ENCODE peak calls at places on chromosome 5, in five cellular contexts. One of them, this sample, is unnamed.
A peak's percentile ranks its signal among the peaks of the same experiment; 100 is the strongest.

GRCh38 chr5:427415-428087 is 15.4 kb upstream of the EXOC3 start:
- DNase-seq in germinal center: no peak
- DNase-seq in activated CD8-positive, alpha-beta T cell treated with anti-CD3 and anti-CD28 coated beads, Interleukin-2, amount 10 ng/mL, durations not matched to agents 7 days and 5 days: no peak
- DNase-seq in mesenteric fat pad: peak; percentile 86
- DNase-seq in stimulated activated CD4-positive, alpha-beta T cell treated with anti-CD3 and anti-CD28 coated beads, TNF-alpha, amount 100 ng/mL, for 24 hours: no peak
- DNase-seq in this sample: no peak

GRCh38 chr5:136192526-136193395 is at the start of gene SMIM32:
- DNase-seq in germinal center: no peak
- DNase-seq in activated CD8-positive, alpha-beta T cell treated with anti-CD3 and anti-CD28 coated beads, Interleukin-2, amount 10 ng/mL, durations not matched to agents 7 days and 5 days: no peak
- DNase-seq in mesenteric fat pad: peak; percentile 89
- DNase-seq in stimulated activated CD4-positive, alpha-beta T cell treated with anti-CD3 and anti-CD28 coated beads, TNF-alpha, amount 100 ng/mL, for 24 hours: no peak
- DNase-seq in this sample: no peak

GRCh38 chr5:158364367-158364766 is 505.4 kb upstream of the CLINT1 start:
- DNase-seq in germinal center: no peak
- DNase-seq in activated CD8-positive, alpha-beta T cell treated with anti-CD3 and anti-CD28 coated beads, Interleukin-2, amount 10 ng/mL, durations not matched to agents 7 days and 5 days: no peak
- DNase-seq in mesenteric fat pad: no peak
- DNase-seq in stimulated activated CD4-positive, alpha-beta T cell treated with anti-CD3 and anti-CD28 coated beads, TNF-alpha, amount 100 ng/mL, for 24 hours: no peak
- DNase-seq in this sample: no peak

GRCh38 chr5:1471240-1471853 is 26.1 kb upstream of the SLC6A3 start:
- DNase-seq in germinal center: no peak
- DNase-seq in activated CD8-positive, alpha-beta T cell treated with anti-CD3 and anti-CD28 coated beads, Interleukin-2, amount 10 ng/mL, durations not matched to agents 7 days and 5 days: no peak
- DNase-seq in mesenteric fat pad: no peak
- DNase-seq in stimulated activated CD4-positive, alpha-beta T cell treated with anti-CD3 and anti-CD28 coated beads, TNF-alpha, amount 100 ng/mL, for 24 hours: no peak
- DNase-seq in this sample: no peak

GRCh38 chr5:142235050-142235797 is 89.6 kb downstream of the SPRY4 start:
- DNase-seq in germinal center: no peak
- DNase-seq in activated CD8-positive, alpha-beta T cell treated with anti-CD3 and anti-CD28 coated beads, Interleukin-2, amount 10 ng/mL, durations not matched to agents 7 days and 5 days: no peak
- DNase-seq in mesenteric fat pad: no peak
- DNase-seq in stimulated activated CD4-positive, alpha-beta T cell treated with anti-CD3 and anti-CD28 coated beads, TNF-alpha, amount 100 ng/mL, for 24 hours: no peak
- DNase-seq in this sample: no peak

GRCh38 chr5:126384985-126385384 is 38.2 kb upstream of the GRAMD2B start:
- DNase-seq in germinal center: no peak
- DNase-seq in activated CD8-positive, alpha-beta T cell treated with anti-CD3 and anti-CD28 coated beads, Interleukin-2, amount 10 ng/mL, durations not matched to agents 7 days and 5 days: no peak
- DNase-seq in mesenteric fat pad: no peak
- DNase-seq in stimulated activated CD4-positive, alpha-beta T cell treated with anti-CD3 and anti-CD28 coated beads, TNF-alpha, amount 100 ng/mL, for 24 hours: no peak
- DNase-seq in this sample: no peak

GRCh38 chr5:79284852-79285251 is 48.9 kb downstream of the JMY start:
- DNase-seq in germinal center: no peak
- DNase-seq in activated CD8-positive, alpha-beta T cell treated with anti-CD3 and anti-CD28 coated beads, Interleukin-2, amount 10 ng/mL, durations not matched to agents 7 days and 5 days: no peak
- DNase-seq in mesenteric fat pad: no peak
- DNase-seq in stimulated activated CD4-positive, alpha-beta T cell treated with anti-CD3 and anti-CD28 coated beads, TNF-alpha, amount 100 ng/mL, for 24 hours: no peak
- DNase-seq in this sample: no peak

GRCh38 chr5:15570491-15570890 is 70.5 kb downstream of the FBXL7 start:
- DNase-seq in germinal center: no peak
- DNase-seq in activated CD8-positive, alpha-beta T cell treated with anti-CD3 and anti-CD28 coated beads, Interleukin-2, amount 10 ng/mL, durations not matched to agents 7 days and 5 days: no peak
- DNase-seq in mesenteric fat pad: no peak
- DNase-seq in stimulated activated CD4-positive, alpha-beta T cell treated with anti-CD3 and anti-CD28 coated beads, TNF-alpha, amount 100 ng/mL, for 24 hours: no peak
- DNase-seq in this sample: no peak

GRCh38 chr5:59732301-59732700 is 161.2 kb downstream of the PDE4D start:
- DNase-seq in germinal center: no peak
- DNase-seq in activated CD8-positive, alpha-beta T cell treated with anti-CD3 and anti-CD28 coated beads, Interleukin-2, amount 10 ng/mL, durations not matched to agents 7 days and 5 days: no peak
- DNase-seq in mesenteric fat pad: no peak
- DNase-seq in stimulated activated CD4-positive, alpha-beta T cell treated with anti-CD3 and anti-CD28 coated beads, TNF-alpha, amount 100 ng/mL, for 24 hours: no peak
- DNase-seq in this sample: no peak

GRCh38 chr5:159987031-159987674 is 21.8 kb upstream of the TTC1 start:
- DNase-seq in germinal center: peak; percentile 86
- DNase-seq in activated CD8-positive, alpha-beta T cell treated with anti-CD3 and anti-CD28 coated beads, Interleukin-2, amount 10 ng/mL, durations not matched to agents 7 days and 5 days: peak; percentile 80
- DNase-seq in mesenteric fat pad: no peak
- DNase-seq in stimulated activated CD4-positive, alpha-beta T cell treated with anti-CD3 and anti-CD28 coated beads, TNF-alpha, amount 100 ng/mL, for 24 hours: peak; percentile 48
- DNase-seq in this sample: peak; percentile 83

GRCh38 chr5:123047706-123048105 is 11.2 kb upstream of the PPIC start:
- DNase-seq in germinal center: no peak
- DNase-seq in activated CD8-positive, alpha-beta T cell treated with anti-CD3 and anti-CD28 coated beads, Interleukin-2, amount 10 ng/mL, durations not matched to agents 7 days and 5 days: no peak
- DNase-seq in mesenteric fat pad: no peak
- DNase-seq in stimulated activated CD4-positive, alpha-beta T cell treated with anti-CD3 and anti-CD28 coated beads, TNF-alpha, amount 100 ng/mL, for 24 hours: no peak
- DNase-seq in this sample: no peak

GRCh38 chr5:89042746-89043145 is 159.8 kb upstream of the MEF2C start:
- DNase-seq in germinal center: no peak
- DNase-seq in activated CD8-positive, alpha-beta T cell treated with anti-CD3 and anti-CD28 coated beads, Interleukin-2, amount 10 ng/mL, durations not matched to agents 7 days and 5 days: no peak
- DNase-seq in mesenteric fat pad: no peak
- DNase-seq in stimulated activated CD4-positive, alpha-beta T cell treated with anti-CD3 and anti-CD28 coated beads, TNF-alpha, amount 100 ng/mL, for 24 hours: no peak
- DNase-seq in this sample: no peak

GRCh38 chr5:163585206-163585605 is 79.8 kb downstream of the MAT2B start:
- DNase-seq in germinal center: no peak
- DNase-seq in activated CD8-positive, alpha-beta T cell treated with anti-CD3 and anti-CD28 coated beads, Interleukin-2, amount 10 ng/mL, durations not matched to agents 7 days and 5 days: no peak
- DNase-seq in mesenteric fat pad: no peak
- DNase-seq in stimulated activated CD4-positive, alpha-beta T cell treated with anti-CD3 and anti-CD28 coated beads, TNF-alpha, amount 100 ng/mL, for 24 hours: no peak
- DNase-seq in this sample: no peak

GRCh38 chr5:5116953-5117352 is 23.2 kb upstream of the ADAMTS16 start:
- DNase-seq in germinal center: no peak
- DNase-seq in activated CD8-positive, alpha-beta T cell treated with anti-CD3 and anti-CD28 coated beads, Interleukin-2, amount 10 ng/mL, durations not matched to agents 7 days and 5 days: no peak
- DNase-seq in mesenteric fat pad: no peak
- DNase-seq in stimulated activated CD4-positive, alpha-beta T cell treated with anti-CD3 and anti-CD28 coated beads, TNF-alpha, amount 100 ng/mL, for 24 hours: no peak
- DNase-seq in this sample: no peak

GRCh38 chr5:90446961-90447360 is 27.6 kb downstream of the MBLAC2 start:
- DNase-seq in germinal center: no peak
- DNase-seq in activated CD8-positive, alpha-beta T cell treated with anti-CD3 and anti-CD28 coated beads, Interleukin-2, amount 10 ng/mL, durations not matched to agents 7 days and 5 days: no peak
- DNase-seq in mesenteric fat pad: no peak
- DNase-seq in stimulated activated CD4-positive, alpha-beta T cell treated with anti-CD3 and anti-CD28 coated beads, TNF-alpha, amount 100 ng/mL, for 24 hours: no peak
- DNase-seq in this sample: no peak

GRCh38 chr5:154308457-154309360 is 118.2 kb downstream of the GALNT10 start:
- DNase-seq in germinal center: no peak
- DNase-seq in activated CD8-positive, alpha-beta T cell treated with anti-CD3 and anti-CD28 coated beads, Interleukin-2, amount 10 ng/mL, durations not matched to agents 7 days and 5 days: no peak
- DNase-seq in mesenteric fat pad: no peak
- DNase-seq in stimulated activated CD4-positive, alpha-beta T cell treated with anti-CD3 and anti-CD28 coated beads, TNF-alpha, amount 100 ng/mL, for 24 hours: no peak
- DNase-seq in this sample: no peak

GRCh38 chr5:35819656-35820055 is 37.0 kb upstream of the IL7R start:
- DNase-seq in germinal center: no peak
- DNase-seq in activated CD8-positive, alpha-beta T cell treated with anti-CD3 and anti-CD28 coated beads, Interleukin-2, amount 10 ng/mL, durations not matched to agents 7 days and 5 days: no peak
- DNase-seq in mesenteric fat pad: no peak
- DNase-seq in stimulated activated CD4-positive, alpha-beta T cell treated with anti-CD3 and anti-CD28 coated beads, TNF-alpha, amount 100 ng/mL, for 24 hours: no peak
- DNase-seq in this sample: no peak

GRCh38 chr5:128782446-128782845 is 182.8 kb upstream of the SLC27A6 start:
- DNase-seq in germinal center: no peak
- DNase-seq in activated CD8-positive, alpha-beta T cell treated with anti-CD3 and anti-CD28 coated beads, Interleukin-2, amount 10 ng/mL, durations not matched to agents 7 days and 5 days: no peak
- DNase-seq in mesenteric fat pad: no peak
- DNase-seq in stimulated activated CD4-positive, alpha-beta T cell treated with anti-CD3 and anti-CD28 coated beads, TNF-alpha, amount 100 ng/mL, for 24 hours: no peak
- DNase-seq in this sample: no peak

GRCh38 chr5:136382071-136382470 is 16.7 kb upstream of the TRPC7 start:
- DNase-seq in germinal center: no peak
- DNase-seq in activated CD8-positive, alpha-beta T cell treated with anti-CD3 and anti-CD28 coated beads, Interleukin-2, amount 10 ng/mL, durations not matched to agents 7 days and 5 days: no peak
- DNase-seq in mesenteric fat pad: no peak
- DNase-seq in stimulated activated CD4-positive, alpha-beta T cell treated with anti-CD3 and anti-CD28 coated beads, TNF-alpha, amount 100 ng/mL, for 24 hours: no peak
- DNase-seq in this sample: no peak

GRCh38 chr5:152514827-152515397 is 109.8 kb upstream of the NMUR2 start:
- DNase-seq in germinal center: no peak
- DNase-seq in activated CD8-positive, alpha-beta T cell treated with anti-CD3 and anti-CD28 coated beads, Interleukin-2, amount 10 ng/mL, durations not matched to agents 7 days and 5 days: no peak
- DNase-seq in mesenteric fat pad: no peak
- DNase-seq in stimulated activated CD4-positive, alpha-beta T cell treated with anti-CD3 and anti-CD28 coated beads, TNF-alpha, amount 100 ng/mL, for 24 hours: no peak
- DNase-seq in this sample: no peak

GRCh38 chr5:79842006-79842881 is 148.8 kb downstream of the MTX3 start:
- DNase-seq in germinal center: no peak
- DNase-seq in activated CD8-positive, alpha-beta T cell treated with anti-CD3 and anti-CD28 coated beads, Interleukin-2, amount 10 ng/mL, durations not matched to agents 7 days and 5 days: peak; percentile 12
- DNase-seq in mesenteric fat pad: no peak
- DNase-seq in stimulated activated CD4-positive, alpha-beta T cell treated with anti-CD3 and anti-CD28 coated beads, TNF-alpha, amount 100 ng/mL, for 24 hours: no peak
- DNase-seq in this sample: no peak

GRCh38 chr5:86880785-86881492 is 263.2 kb downstream of the COX7C start:
- DNase-seq in germinal center: peak; percentile 15
- DNase-seq in activated CD8-positive, alpha-beta T cell treated with anti-CD3 and anti-CD28 coated beads, Interleukin-2, amount 10 ng/mL, durations not matched to agents 7 days and 5 days: peak; percentile 64
- DNase-seq in mesenteric fat pad: no peak
- DNase-seq in stimulated activated CD4-positive, alpha-beta T cell treated with anti-CD3 and anti-CD28 coated beads, TNF-alpha, amount 100 ng/mL, for 24 hours: peak; percentile 7
- DNase-seq in this sample: peak; percentile 6

GRCh38 chr5:1661831-1662558 is 137.6 kb downstream of the MRPL36 start:
- DNase-seq in germinal center: no peak
- DNase-seq in activated CD8-positive, alpha-beta T cell treated with anti-CD3 and anti-CD28 coated beads, Interleukin-2, amount 10 ng/mL, durations not matched to agents 7 days and 5 days: no peak
- DNase-seq in mesenteric fat pad: peak; percentile 71
- DNase-seq in stimulated activated CD4-positive, alpha-beta T cell treated with anti-CD3 and anti-CD28 coated beads, TNF-alpha, amount 100 ng/mL, for 24 hours: no peak
- DNase-seq in this sample: peak; percentile 2

GRCh38 chr5:122102825-122103224 is 24.8 kb upstream of the LOX start:
- DNase-seq in germinal center: no peak
- DNase-seq in activated CD8-positive, alpha-beta T cell treated with anti-CD3 and anti-CD28 coated beads, Interleukin-2, amount 10 ng/mL, durations not matched to agents 7 days and 5 days: no peak
- DNase-seq in mesenteric fat pad: no peak
- DNase-seq in stimulated activated CD4-positive, alpha-beta T cell treated with anti-CD3 and anti-CD28 coated beads, TNF-alpha, amount 100 ng/mL, for 24 hours: no peak
- DNase-seq in this sample: no peak